ENCODE peak calls at places on chromosomes 5 and 9, in seven cellular contexts. D is CD8-positive, alpha-beta memory T cell; Q is fibroblast of mammary gland; B is effector memory CD8-positive, alpha-beta T cell; U is ureter; V is hypothalamus; J is cardiac fibroblast. I is an unnamed sample.

GRCh38 chr9:34437006-34437925 is 21.1 kb downstream of the FAM219A start:
- DNase-seq in D (peak; percentile 56), Q (peak; percentile 85), B (peak; percentile 60), U (peak; percentile 60), V (no peak), J (peak; percentile 90), I (no peak)

GRCh38 chr9:102867488-102867887 is 127.6 kb upstream of the CYLC2 start:
- DNase-seq in D (no peak), Q (peak; percentile 50), B (no peak), U (no peak), V (no peak), J (peak; percentile 75), I (no peak)

GRCh38 chr5:143964919-143965318 is 153.0 kb downstream of the HMHB1 start:
- DNase-seq in D (no peak), Q (peak; percentile 37), B (no peak), U (no peak), V (no peak), J (peak; percentile 32), I (no peak)

GRCh38 chr5:83001788-83002381 is 75.3 kb downstream of the TMEM167A start:
- DNase-seq in D (no peak), Q (no peak), B (no peak), U (no peak), V (no peak), J (no peak), I (no peak)

GRCh38 chr5:143016777-143017374 is 246.7 kb downstream of the ARHGAP26 start:
- DNase-seq in D (no peak), Q (peak; percentile 74), B (peak; percentile 36), U (no peak), V (no peak), J (peak; percentile 83), I (peak; percentile 11)

GRCh38 chr5:92126182-92126581 is 743.1 kb upstream of the ARRDC3 start:
- DNase-seq in D (no peak), Q (no peak), B (no peak), U (no peak), V (no peak), J (no peak), I (no peak)

GRCh38 chr9:93261281-93261680 is 77.3 kb downstream of the WNK2 start:
- DNase-seq in D (no peak), Q (no peak), B (no peak), U (no peak), V (no peak), J (no peak), I (no peak)

GRCh38 chr9:17521456-17521855 is 57.4 kb upstream of the SH3GL2 start:
- DNase-seq in D (no peak), Q (no peak), B (no peak), U (no peak), V (no peak), J (no peak), I (no peak)

GRCh38 chr9:137876269-137876668 is 1.3 kb upstream of the CACNA1B start:
- DNase-seq in D (no peak), Q (no peak), B (no peak), U (no peak), V (no peak), J (no peak), I (no peak)

GRCh38 chr5:90941002-90941720 is 382.6 kb downstream of the ADGRV1 start:
- DNase-seq in D (no peak), Q (no peak), B (no peak), U (no peak), V (no peak), J (no peak), I (no peak)

GRCh38 chr5:65062684-65063083 is 294.0 kb downstream of the CWC27 start:
- DNase-seq in D (no peak), Q (peak; percentile 99), B (no peak), U (no peak), V (no peak), J (peak; percentile 99), I (no peak)

GRCh38 chr5:158234323-158235158 is 375.6 kb upstream of the CLINT1 start:
- DNase-seq in D (no peak), Q (peak; percentile 57), B (no peak), U (no peak), V (no peak), J (no peak), I (no peak)

GRCh38 chr5:72363146-72363802 is 43.1 kb downstream of the PTCD2 start:
- DNase-seq in D (no peak), Q (peak; percentile 81), B (no peak), U (no peak), V (no peak), J (peak; percentile 92), I (no peak)

GRCh38 chr9:137161558-137162483 is 8.0 kb downstream of the LRRC26 start:
- DNase-seq in D (no peak), Q (no peak), B (no peak), U (no peak), V (no peak), J (no peak), I (no peak)

GRCh38 chr9:7346144-7346543 is 453.4 kb downstream of the DMAC1 start:
- DNase-seq in D (no peak), Q (no peak), B (no peak), U (no peak), V (no peak), J (no peak), I (no peak)

GRCh38 chr9:36862206-36863145 is 171.6 kb downstream of the PAX5 start:
- DNase-seq in D (no peak), Q (peak; percentile 33), B (no peak), U (no peak), V (no peak), J (peak; percentile 50), I (no peak)

GRCh38 chr9:10251490-10251889 is 361.3 kb downstream of the PTPRD start:
- DNase-seq in D (no peak), Q (peak; percentile 77), B (no peak), U (no peak), V (no peak), J (peak; percentile 34), I (no peak)

GRCh38 chr5:133457956-133458355 is 154.4 kb downstream of the FSTL4 start:
- DNase-seq in D (no peak), Q (no peak), B (no peak), U (no peak), V (no peak), J (no peak), I (no peak)

GRCh38 chr9:93650448-93650847 is 74.1 kb downstream of the PHF2 start:
- DNase-seq in D (no peak), Q (no peak), B (no peak), U (peak; percentile 31), V (no peak), J (no peak), I (no peak)

GRCh38 chr5:74433255-74434123 is 207.0 kb downstream of the ENC1 start:
- DNase-seq in D (no peak), Q (peak; percentile 15), B (no peak), U (no peak), V (no peak), J (peak; percentile 64), I (no peak)

GRCh38 chr5:149680810-149681221 is 49.3 kb upstream of the PPARGC1B start:
- DNase-seq in D (no peak), Q (no peak), B (no peak), U (no peak), V (no peak), J (no peak), I (no peak)

GRCh38 chr5:145531038-145531734 is 304.0 kb downstream of the PRELID2 start:
- DNase-seq in D (no peak), Q (peak; percentile 72), B (no peak), U (peak; percentile 76), V (no peak), J (peak; percentile 78), I (no peak)

GRCh38 chr9:129945314-129945713 is 97.7 kb downstream of the FNBP1 start:
- DNase-seq in D (peak; percentile 63), Q (no peak), B (no peak), U (no peak), V (no peak), J (peak; percentile 12), I (no peak)

GRCh38 chr5:175444060-175444904 is at the start of gene DRD1:
- DNase-seq in D (peak; percentile 7), Q (peak; percentile 15), B (peak; percentile 10), U (peak; percentile 68), V (peak; percentile 17), J (peak; percentile 23), I (no peak)

GRCh38 chr9:92808726-92809451 is 44.3 kb upstream of the BICD2 start:
- DNase-seq in D (peak; percentile 38), Q (peak; percentile 67), B (peak; percentile 28), U (peak; percentile 62), V (no peak), J (peak; percentile 63), I (no peak)

GRCh38 chr5:481347-481746 is 38.4 kb downstream of the EXOC3 start:
- DNase-seq in D (no peak), Q (no peak), B (no peak), U (no peak), V (no peak), J (no peak), I (no peak)

GRCh38 chr5:154571325-154572035 is 93.5 kb upstream of the HAND1 start:
- DNase-seq in D (no peak), Q (no peak), B (no peak), U (no peak), V (no peak), J (no peak), I (no peak)

GRCh38 chr5:169171495-169171894 is 129.4 kb downstream of the SLIT3 start:
- DNase-seq in D (no peak), Q (no peak), B (no peak), U (no peak), V (no peak), J (no peak), I (no peak)

GRCh38 chr5:82886911-82887310 is 190.3 kb downstream of the TMEM167A start:
- DNase-seq in D (no peak), Q (no peak), B (no peak), U (no peak), V (no peak), J (no peak), I (no peak)

GRCh38 chr5:56858777-56859442 is 43.6 kb downstream of the MAP3K1 start:
- DNase-seq in D (no peak), Q (no peak), B (no peak), U (no peak), V (no peak), J (no peak), I (no peak)

GRCh38 chr9:34647651-34648050 is 1.2 kb downstream of the GALT start:
- DNase-seq in D (no peak), Q (no peak), B (no peak), U (no peak), V (no peak), J (no peak), I (no peak)

GRCh38 chr5:180599590-180599914 is 8.3 kb upstream of the SCGB3A1 start:
- DNase-seq in D (no peak), Q (no peak), B (no peak), U (peak; percentile 35), V (no peak), J (no peak), I (no peak)

GRCh38 chr5:86679529-86679928 is 61.8 kb downstream of the COX7C start:
- DNase-seq in D (no peak), Q (peak; percentile 93), B (no peak), U (peak; percentile 47), V (no peak), J (peak; percentile 87), I (no peak)

GRCh38 chr9:129464972-129465833 is 155.7 kb downstream of the C9orf50 start:
- DNase-seq in D (no peak), Q (peak; percentile 67), B (no peak), U (peak; percentile 71), V (no peak), J (peak; percentile 43), I (no peak)

GRCh38 chr5:52846443-52846842 is 58.7 kb downstream of the ITGA1 start:
- DNase-seq in D (no peak), Q (no peak), B (no peak), U (no peak), V (no peak), J (peak; percentile 63), I (no peak)

GRCh38 chr9:101311759-101312420 is 72.9 kb downstream of the BAAT start:
- DNase-seq in D (peak; percentile 23), Q (peak; percentile 85), B (peak; percentile 8), U (no peak), V (no peak), J (peak; percentile 90), I (no peak)

GRCh38 chr9:133235549-133236222 is 26.6 kb upstream of the OBP2B start:
- DNase-seq in D (no peak), Q (no peak), B (no peak), U (peak; percentile 29), V (no peak), J (no peak), I (no peak)

GRCh38 chr5:179160584-179160983 is 100.4 kb downstream of the ZNF354C start:
- DNase-seq in D (no peak), Q (peak; percentile 72), B (no peak), U (no peak), V (no peak), J (peak; percentile 27), I (no peak)